ENCODE peak calls at places on chromosomes 2 and 18, in seven cellular contexts. A, J, G, L, U, M and X are unnamed samples.

GRCh38 chr2:10497797-10498251 is 49.7 kb upstream of the ODC1 start:
- DNase-seq in M (peak), A (peak), J (peak), L (no peak), G (no peak), U (peak), X (no peak)

GRCh38 chr2:134934641-134935040 is 16.0 kb downstream of the CCNT2 start:
- DNase-seq in J (no peak), U (peak), M (no peak), A (no peak), L (no peak), G (no peak), X (no peak)

GRCh38 chr18:48374423-48375149 is 34.6 kb downstream of the ZBTB7C start:
- DNase-seq in M (peak), A (no peak), L (no peak), U (no peak), J (no peak), G (no peak), X (no peak)

GRCh38 chr2:11073251-11073650 is 82.0 kb upstream of the SLC66A3 start:
- DNase-seq in G (peak), A (peak), M (no peak), U (peak), J (peak), L (peak), X (peak)

GRCh38 chr2:156784034-156784433 is 347.9 kb downstream of the GPD2 start:
- DNase-seq in A (no peak), L (no peak), U (no peak), M (no peak), J (no peak), G (no peak), X (no peak)

GRCh38 chr2:205656426-205656795 is 25.9 kb upstream of the NRP2 start:
- DNase-seq in G (no peak), A (no peak), U (no peak), L (no peak), M (no peak), J (no peak), X (no peak)

GRCh38 chr2:17752892-17753802 is 463 bp downstream of the SMC6 start:
- DNase-seq in G (no peak), U (peak), A (peak), J (peak), L (no peak), M (peak), X (peak)

GRCh38 chr2:168350380-168350779 is 103.0 kb upstream of the STK39 start:
- DNase-seq in U (no peak), L (no peak), A (no peak), M (no peak), G (no peak), J (no peak), X (no peak)

GRCh38 chr2:33265584-33266338 is 210.7 kb upstream of the RASGRP3 start:
- DNase-seq in U (peak), J (no peak), M (no peak), L (no peak), A (no peak), G (no peak), X (no peak)

GRCh38 chr2:218582085-218582484 is 13.4 kb downstream of the CNOT9 start:
- DNase-seq in L (no peak), U (peak), A (peak), G (no peak), J (no peak), M (no peak), X (no peak)

GRCh38 chr2:8103085-8103708 is 578.7 kb upstream of the ID2 start:
- DNase-seq in U (peak), A (peak), L (no peak), J (no peak), M (no peak), G (no peak), X (no peak)

GRCh38 chr2:95274291-95275150 is at the start of gene PROM2:
- DNase-seq in U (no peak), A (no peak), J (peak), M (peak), G (no peak), L (no peak), X (peak)

GRCh38 chr2:127106457-127106997 is 427 bp downstream of the BIN1 start:
- DNase-seq in M (no peak), U (peak), G (no peak), A (peak), J (peak), L (no peak), X (no peak)

GRCh38 chr18:76259012-76259568 is 236.0 kb downstream of the ZNF516 start:
- DNase-seq in A (no peak), M (no peak), G (no peak), U (no peak), L (no peak), J (peak), X (peak)

GRCh38 chr2:8673381-8673780 is 8.5 kb upstream of the ID2 start:
- DNase-seq in L (no peak), A (no peak), G (no peak), J (no peak), U (no peak), M (no peak), X (peak)

GRCh38 chr2:150410809-150411208 is 76.7 kb downstream of the RND3 start:
- DNase-seq in A (peak), G (peak), J (peak), L (peak), M (no peak), U (peak), X (peak)

GRCh38 chr2:25335971-25336370 is 5.8 kb downstream of the DNMT3A start:
- DNase-seq in G (no peak), L (no peak), U (no peak), M (no peak), A (no peak), J (no peak), X (no peak)

GRCh38 chr2:88942793-88943192 is 251.3 kb downstream of the RPIA start:
- DNase-seq in G (no peak), U (no peak), J (no peak), M (no peak), L (no peak), A (no peak), X (no peak)

GRCh38 chr18:10291568-10291981 is 162.9 kb upstream of the APCDD1 start:
- DNase-seq in G (no peak), A (peak), U (peak), L (no peak), M (no peak), J (no peak), X (no peak)

GRCh38 chr2:157486596-157487270 is 42.8 kb upstream of the CYTIP start:
- DNase-seq in G (no peak), L (no peak), M (no peak), J (no peak), A (peak), U (no peak), X (no peak)

GRCh38 chr2:168884990-168885389 is 5.2 kb downstream of the SPC25 start:
- DNase-seq in M (no peak), U (no peak), L (no peak), A (peak), J (no peak), G (no peak), X (no peak)

GRCh38 chr2:219252900-219253752 is at the start of gene TUBA4B:
- DNase-seq in L (no peak), A (peak), G (no peak), J (peak), M (no peak), U (peak), X (peak)

GRCh38 chr2:133200684-133201421 is 367.4 kb downstream of the NCKAP5 start:
- DNase-seq in U (peak), L (no peak), A (peak), G (no peak), J (peak), M (peak), X (no peak)

GRCh38 chr2:182301093-182301492 is 125.7 kb downstream of the PDE1A start:
- DNase-seq in U (no peak), A (no peak), G (no peak), J (no peak), M (no peak), L (no peak), X (no peak)
- H2BK5ac ChIP-seq in U (no peak), A (no peak), G (no peak), J (no peak), M (no peak), L (no peak), X (no peak)

DNA sequence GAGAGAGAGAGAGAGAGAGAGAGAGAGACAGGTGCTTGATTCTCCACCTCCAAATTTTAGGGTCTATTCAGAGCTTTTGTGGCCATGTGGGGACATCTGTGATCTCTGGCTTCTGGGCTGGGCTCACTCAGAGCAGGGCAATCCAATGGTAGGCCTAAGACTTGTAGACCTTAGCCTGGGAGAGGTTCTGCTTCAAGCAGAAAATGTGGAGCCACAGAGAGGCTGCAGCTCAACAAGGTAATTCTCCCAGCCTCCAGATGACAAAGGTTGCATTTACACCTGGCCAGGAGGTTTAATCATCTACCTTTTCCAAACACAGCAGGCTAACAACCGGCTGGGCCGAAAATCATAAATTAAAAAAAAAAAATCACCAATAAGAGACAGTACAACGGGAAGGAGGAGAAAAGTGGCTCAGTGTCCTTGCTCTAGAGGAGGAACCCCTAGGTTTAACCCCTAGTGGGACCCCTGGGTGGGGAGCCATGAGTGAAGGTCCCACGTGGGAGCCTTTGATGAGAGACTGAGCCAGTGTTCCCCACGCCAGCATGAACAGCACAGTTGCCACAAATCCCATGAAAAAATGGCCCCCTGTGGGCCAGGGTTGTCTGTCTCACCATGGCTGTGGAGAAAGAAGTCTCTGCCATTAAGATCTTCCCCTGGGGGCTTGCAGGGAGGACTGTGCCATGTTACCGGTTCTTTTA is 124.0 kb upstream of the GATA6 start:
- DNase-seq in L (no peak), M (no peak), G (no peak), A (no peak), J (no peak), U (no peak), X (no peak)
- H2BK5ac ChIP-seq in L (no peak), M (no peak), G (no peak), A (no peak), J (no peak), U (no peak), X (no peak)

GRCh38 chr18:74499633-74500032 is 3.5 kb downstream of the CNDP2 start:
- DNase-seq in L (no peak), U (peak), A (no peak), M (peak), J (peak), G (no peak), X (peak)
- H2BK5ac ChIP-seq in L (no peak), U (no peak), A (no peak), M (no peak), J (no peak), G (no peak), X (no peak)

GRCh38 chr18:78601923-78602322 is 377.7 kb upstream of the SALL3 start:
- DNase-seq in A (no peak), L (no peak), U (no peak), M (no peak), J (no peak), G (no peak), X (no peak)
- H2BK5ac ChIP-seq in A (no peak), L (no peak), U (no peak), M (no peak), J (no peak), G (no peak), X (no peak)

DNA sequence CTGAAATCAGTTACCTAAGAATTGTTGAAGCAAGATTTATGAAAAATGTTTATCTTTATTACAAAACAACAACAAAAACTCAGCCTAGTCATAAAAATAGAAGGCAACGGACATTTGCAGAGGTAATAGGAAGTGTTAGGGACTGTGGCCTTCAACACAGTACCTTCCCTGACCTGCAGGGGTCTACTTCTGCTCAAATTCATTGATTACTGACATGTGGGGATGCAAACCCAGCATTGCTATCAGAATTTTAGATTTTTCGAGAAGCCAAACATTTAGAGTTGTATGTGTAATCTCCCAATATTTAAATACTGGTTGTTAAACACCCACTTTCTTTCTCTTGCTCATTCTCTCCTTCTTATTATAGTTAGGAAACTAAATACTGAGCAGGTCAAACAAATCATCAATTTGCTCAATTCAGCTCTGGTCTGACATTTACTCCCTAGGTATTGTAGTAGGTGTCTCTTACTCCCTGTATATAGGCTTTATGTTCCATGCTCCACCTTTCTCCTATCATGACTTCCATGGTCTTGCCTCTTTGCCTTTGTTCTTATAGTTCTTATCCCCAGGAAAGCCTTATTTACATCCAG is 198.5 kb downstream of the UBE2E3 start:
- DNase-seq in L (no peak), U (no peak), A (no peak), M (no peak), G (no peak), J (peak), X (peak)
- H2BK5ac ChIP-seq in L (no peak), U (no peak), A (no peak), M (no peak), G (no peak), J (no peak), X (no peak)

GRCh38 chr2:44941551-44942234 is at the start of gene SIX3:
- DNase-seq in A (no peak), G (no peak), U (no peak), M (no peak), L (peak), J (peak), X (peak)

GRCh38 chr2:44943031-44943692 is 1.7 kb downstream of the SIX3 start:
- DNase-seq in U (no peak), M (no peak), J (peak), G (no peak), L (no peak), A (no peak), X (no peak)

GRCh38 chr2:44943693-44944101 is 2.2 kb downstream of the SIX3 start:
- DNase-seq in G (no peak), U (no peak), A (no peak), J (peak), M (no peak), L (no peak), X (peak)

GRCh38 chr2:44940612-44941464 is 664 bp upstream of the SIX3 start:
- DNase-seq in A (no peak), L (no peak), U (no peak), G (no peak), M (no peak), J (peak), X (no peak)

DNA sequence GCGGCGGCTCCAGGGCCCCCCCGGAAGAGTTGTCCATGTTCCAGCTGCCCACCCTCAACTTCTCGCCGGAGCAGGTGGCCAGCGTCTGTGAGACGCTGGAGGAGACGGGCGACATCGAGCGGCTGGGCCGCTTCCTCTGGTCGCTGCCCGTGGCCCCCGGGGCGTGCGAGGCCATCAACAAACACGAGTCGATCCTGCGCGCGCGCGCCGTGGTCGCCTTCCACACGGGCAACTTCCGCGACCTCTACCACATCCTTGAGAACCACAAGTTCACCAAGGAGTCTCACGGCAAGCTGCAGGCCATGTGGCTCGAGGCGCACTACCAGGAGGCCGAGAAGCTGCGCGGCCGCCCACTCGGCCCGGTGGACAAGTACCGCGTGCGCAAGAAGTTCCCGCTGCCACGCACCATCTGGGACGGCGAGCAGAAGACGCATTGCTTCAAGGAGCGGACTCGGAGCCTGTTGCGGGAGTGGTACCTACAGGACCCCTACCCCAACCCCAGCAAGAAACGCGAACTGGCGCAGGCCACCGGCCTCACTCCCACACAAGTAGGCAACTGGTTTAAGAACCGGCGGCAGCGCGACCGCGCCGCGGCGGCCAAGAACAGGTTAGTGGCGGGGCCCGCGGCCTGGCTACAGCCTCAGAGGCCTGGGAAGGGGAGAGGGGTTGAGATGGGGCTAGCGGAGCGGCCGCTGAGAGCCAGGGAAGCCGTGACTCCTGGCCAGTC is 965 bp downstream of the SIX3 start:
- DNase-seq in A (no peak), G (no peak), U (no peak), M (no peak), J (peak), L (no peak), X (peak)
- H2BK5ac ChIP-seq in A (no peak), G (peak), U (no peak), M (no peak), J (no peak), L (peak), X (no peak)

DNA sequence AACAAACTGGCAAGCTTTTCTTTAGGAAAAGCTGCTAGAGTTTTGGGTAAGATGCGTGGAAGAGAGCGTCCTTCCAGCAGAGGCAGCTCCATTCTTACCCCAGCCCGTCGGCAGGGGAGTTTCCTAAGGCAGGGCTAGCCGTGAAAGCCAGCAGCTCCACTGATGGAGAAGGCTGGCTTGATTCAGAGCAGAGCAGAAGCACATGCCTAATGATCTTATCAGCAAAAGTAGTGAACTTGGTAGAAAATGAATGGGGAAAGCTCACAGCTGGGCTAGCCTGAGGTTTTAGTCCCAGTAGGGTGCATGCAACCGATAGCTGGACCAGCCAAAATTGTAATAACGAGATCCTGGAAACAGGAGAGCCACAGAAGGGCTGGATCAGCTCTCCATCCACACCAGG is 20.8 kb downstream of the LAMA1 start:
- DNase-seq in A (no peak), L (no peak), G (no peak), J (peak), M (no peak), U (no peak), X (no peak)
- H2BK5ac ChIP-seq in A (no peak), L (no peak), G (no peak), J (no peak), M (no peak), U (no peak), X (no peak)

DNA sequence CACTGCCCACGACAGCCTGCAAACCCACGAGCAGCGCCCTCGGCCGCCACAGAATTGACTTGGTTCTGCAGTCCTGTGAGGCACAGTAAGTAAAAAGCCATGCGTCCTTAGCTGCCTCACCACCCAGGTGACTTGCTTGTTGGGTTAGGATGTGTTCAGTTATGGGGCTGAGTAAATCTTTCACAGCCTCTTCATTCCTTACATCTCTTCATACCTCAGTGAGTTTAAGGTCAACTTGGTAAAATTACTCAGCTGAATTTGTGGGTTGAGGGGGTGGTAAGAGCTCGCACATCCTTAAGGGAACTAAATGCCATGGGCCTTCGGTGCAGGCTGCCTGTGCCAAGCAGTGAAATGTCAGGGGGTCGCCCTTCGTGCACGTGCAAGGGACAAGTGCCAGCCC is 165.2 kb upstream of the ALKAL2 start:
- DNase-seq in L (no peak), A (no peak), J (no peak), U (no peak), G (no peak), M (no peak), X (peak)
- H2BK5ac ChIP-seq in L (no peak), A (no peak), J (no peak), U (peak), G (no peak), M (no peak), X (no peak)

GRCh38 chr2:238747114-238747513 is 100.8 kb upstream of the TWIST2 start:
- DNase-seq in M (no peak), J (no peak), L (no peak), G (no peak), U (no peak), A (no peak), X (no peak)
- H2BK5ac ChIP-seq in M (no peak), J (no peak), L (no peak), G (no peak), U (no peak), A (no peak), X (no peak)